ENCODE peak calls at places on chromosomes 5 and 9, in seven cellular contexts. One of them, this sample, is unnamed.

GRCh38 chr5:126056851-126057622 is 366.2 kb upstream of the GRAMD2B start:
- DNase-seq in T-helper 1 cell: no peak
- DNase-seq in transverse colon: no peak
- DNase-seq in activated naive CD4-positive, alpha-beta T cell treated with Interleukin-2 at 50 U/mL for 16 hours: no peak
- DNase-seq in Kasumi-1: no peak
- DNase-seq in right lobe of liver: no peak
- DNase-seq in bronchial epithelial cell: no peak
- DNase-seq in this sample: no peak

GRCh38 chr9:134410078-134410834 is 84.0 kb downstream of the RXRA start:
- DNase-seq in T-helper 1 cell: no peak
- DNase-seq in activated naive CD4-positive, alpha-beta T cell treated with Interleukin-2 at 50 U/mL for 16 hours: no peak
- DNase-seq in transverse colon: peak; percentile 58
- DNase-seq in bronchial epithelial cell: no peak
- DNase-seq in right lobe of liver: peak; percentile 97
- DNase-seq in Kasumi-1: no peak
- DNase-seq in this sample: peak; percentile 97

GRCh38 chr5:143249851-143250250 is 153.6 kb downstream of the NR3C1 start:
- DNase-seq in right lobe of liver: no peak
- DNase-seq in transverse colon: no peak
- DNase-seq in activated naive CD4-positive, alpha-beta T cell treated with Interleukin-2 at 50 U/mL for 16 hours: no peak
- DNase-seq in bronchial epithelial cell: peak; percentile 39
- DNase-seq in T-helper 1 cell: no peak
- DNase-seq in Kasumi-1: no peak
- DNase-seq in this sample: no peak

GRCh38 chr5:131952286-131952857 is 6.9 kb upstream of the MEIKIN start:
- DNase-seq in T-helper 1 cell: no peak
- DNase-seq in activated naive CD4-positive, alpha-beta T cell treated with Interleukin-2 at 50 U/mL for 16 hours: no peak
- DNase-seq in transverse colon: no peak
- DNase-seq in bronchial epithelial cell: no peak
- DNase-seq in right lobe of liver: no peak
- DNase-seq in Kasumi-1: no peak
- DNase-seq in this sample: no peak

GRCh38 chr9:85016389-85016997 is 347.0 kb downstream of the NTRK2 start:
- DNase-seq in bronchial epithelial cell: no peak
- DNase-seq in transverse colon: no peak
- DNase-seq in activated naive CD4-positive, alpha-beta T cell treated with Interleukin-2 at 50 U/mL for 16 hours: no peak
- DNase-seq in Kasumi-1: no peak
- DNase-seq in right lobe of liver: no peak
- DNase-seq in T-helper 1 cell: no peak
- DNase-seq in this sample: no peak

GRCh38 chr9:95077053-95077765 is 240.3 kb downstream of the FANCC start:
- DNase-seq in activated naive CD4-positive, alpha-beta T cell treated with Interleukin-2 at 50 U/mL for 16 hours: no peak
- DNase-seq in Kasumi-1: no peak
- DNase-seq in transverse colon: no peak
- DNase-seq in right lobe of liver: no peak
- DNase-seq in T-helper 1 cell: no peak
- DNase-seq in bronchial epithelial cell: no peak
- DNase-seq in this sample: peak; percentile 45

GRCh38 chr5:42057254-42057690 is 132.2 kb downstream of the FBXO4 start:
- DNase-seq in T-helper 1 cell: peak; percentile 11
- DNase-seq in activated naive CD4-positive, alpha-beta T cell treated with Interleukin-2 at 50 U/mL for 16 hours: peak; percentile 56
- DNase-seq in bronchial epithelial cell: peak; percentile 56
- DNase-seq in Kasumi-1: peak; percentile 46
- DNase-seq in transverse colon: peak; percentile 33
- DNase-seq in right lobe of liver: peak; percentile 68
- DNase-seq in this sample: peak; percentile 61

GRCh38 chr9:127714020-127714835 is 1.2 kb downstream of the PTRH1 start:
- DNase-seq in Kasumi-1: no peak
- DNase-seq in transverse colon: no peak
- DNase-seq in bronchial epithelial cell: no peak
- DNase-seq in right lobe of liver: no peak
- DNase-seq in activated naive CD4-positive, alpha-beta T cell treated with Interleukin-2 at 50 U/mL for 16 hours: no peak
- DNase-seq in T-helper 1 cell: no peak
- DNase-seq in this sample: no peak

GRCh38 chr9:91302831-91303230 is 58.9 kb downstream of the AUH start:
- DNase-seq in transverse colon: no peak
- DNase-seq in right lobe of liver: no peak
- DNase-seq in activated naive CD4-positive, alpha-beta T cell treated with Interleukin-2 at 50 U/mL for 16 hours: no peak
- DNase-seq in bronchial epithelial cell: peak; percentile 91
- DNase-seq in T-helper 1 cell: no peak
- DNase-seq in Kasumi-1: peak; percentile 62
- DNase-seq in this sample: no peak

GRCh38 chr5:149062371-149063016 is 368 bp downstream of the SH3TC2 start:
- DNase-seq in right lobe of liver: no peak
- DNase-seq in transverse colon: peak; percentile 45
- DNase-seq in Kasumi-1: peak; percentile 82
- DNase-seq in activated naive CD4-positive, alpha-beta T cell treated with Interleukin-2 at 50 U/mL for 16 hours: no peak
- DNase-seq in bronchial epithelial cell: peak; percentile 97
- DNase-seq in T-helper 1 cell: no peak
- DNase-seq in this sample: no peak

GRCh38 chr5:161549106-161549505 is 2.6 kb upstream of the GABRB2 start:
- DNase-seq in bronchial epithelial cell: no peak
- DNase-seq in activated naive CD4-positive, alpha-beta T cell treated with Interleukin-2 at 50 U/mL for 16 hours: no peak
- DNase-seq in transverse colon: no peak
- DNase-seq in Kasumi-1: no peak
- DNase-seq in right lobe of liver: no peak
- DNase-seq in T-helper 1 cell: no peak
- DNase-seq in this sample: no peak